ENCODE peak calls at places on chromosomes 13 and 19, in four cellular contexts. I is progenitor cell of endocrine pancreas, E is ELF-1, K is occipital lobe. X is an unnamed sample.

GRCh38 chr19:45774765-45775164 is 5.7 kb upstream of the SIX5 start:
- DNase-seq in K (no peak), I (no peak), E (peak), X (no peak)

GRCh38 chr13:32737111-32737571 is 150.9 kb downstream of the PDS5B start:
- DNase-seq in I (no peak), E (no peak), K (no peak), X (no peak)

GRCh38 chr13:66689628-66690027 is 540.5 kb downstream of the PCDH9 start:
- DNase-seq in K (no peak), E (no peak), I (no peak), X (peak)

GRCh38 chr19:48805452-48805851 is 5.4 kb downstream of the BCAT2 start:
- DNase-seq in E (no peak), I (no peak), K (no peak), X (no peak)

GRCh38 chr13:113106666-113107065 is 1.1 kb downstream of the F7 start:
- DNase-seq in I (no peak), K (no peak), E (no peak), X (no peak)

GRCh38 chr19:51079486-51080110 is 3.1 kb downstream of the KLK14 start:
- DNase-seq in E (no peak), K (no peak), I (no peak), X (no peak)

GRCh38 chr13:43195551-43195950 is 172.2 kb downstream of the DNAJC15 start:
- DNase-seq in E (no peak), K (no peak), I (no peak), X (no peak)

GRCh38 chr13:21668665-21669599 is 1.9 kb upstream of the FGF9 start:
- DNase-seq in E (peak), K (no peak), I (peak), X (no peak)

GRCh38 chr13:106241974-106242373 is 293.5 kb downstream of the EFNB2 start:
- DNase-seq in E (peak), I (no peak), K (no peak), X (no peak)

GRCh38 chr13:34464011-34464410 is 478.1 kb upstream of the NBEA start:
- DNase-seq in I (no peak), K (no peak), E (no peak), X (no peak)

X was measured in head of caudate nucleus.